ENCODE peak calls at places on chromosomes 7 and 10, in ten cellular contexts. Y is AML-193; E is uterus; Z is adrenal gland; V is HuH-7; C is putamen; B is stimulated activated naive B cell treated with anti-CD40 and anti-IgM and Interleukin-4, amounts not matched to agents 10 μg/mL and 1 μg/mL and 100 μg/mL, for 72 hours; D is CD4-positive, alpha-beta T cell; M is left cardiac atrium; U is GM19239. F is an unnamed sample.

GRCh38 chr10:16183989-16184643 is 252.7 kb upstream of the PTER start:
- DNase-seq in Y (no peak), E (no peak), Z (no peak), V (no peak), C (no peak), B (no peak), D (no peak), M (no peak), U (no peak), F (no peak)

GRCh38 chr7:2631924-2632716 is at the start of gene TTYH3:
- DNase-seq in Y (no peak), E (peak), Z (peak), V (peak), C (no peak), B (no peak), D (no peak), M (no peak), U (peak), F (no peak)

GRCh38 chr10:36489928-36490279 is 635.5 kb upstream of the ANKRD30A start:
- DNase-seq in Y (no peak), E (no peak), Z (no peak), V (no peak), C (no peak), B (no peak), D (no peak), M (no peak), U (no peak), F (no peak)

GRCh38 chr7:1725199-1725701 is 55.2 kb downstream of the ELFN1 start:
- DNase-seq in Y (no peak), E (no peak), Z (no peak), V (no peak), C (no peak), B (no peak), D (no peak), M (peak), U (no peak), F (no peak)

GRCh38 chr7:150340024-150340749 is 1.2 kb downstream of the RARRES2 start:
- DNase-seq in Y (no peak), E (peak), Z (peak), V (no peak), C (no peak), B (no peak), D (no peak), M (peak), U (no peak), F (peak)

GRCh38 chr7:2116086-2116810 is 116.5 kb downstream of the MAD1L1 start:
- DNase-seq in Y (no peak), E (no peak), Z (no peak), V (no peak), C (no peak), B (no peak), D (no peak), M (peak), U (no peak), F (peak)

GRCh38 chr7:46454796-46455195 is 533.7 kb upstream of the IGFBP3 start:
- DNase-seq in Y (no peak), E (no peak), Z (no peak), V (no peak), C (no peak), B (no peak), D (no peak), M (no peak), U (no peak), F (no peak)

GRCh38 chr7:14800664-14801063 is 101.9 kb downstream of the DGKB start:
- DNase-seq in Y (no peak), E (no peak), Z (no peak), V (no peak), C (no peak), B (no peak), D (no peak), M (no peak), U (no peak), F (no peak)

GRCh38 chr10:110774069-110775021 is 97.4 kb upstream of the PDCD4 start:
- DNase-seq in Y (no peak), E (no peak), Z (no peak), V (peak), C (no peak), B (peak), D (no peak), M (no peak), U (peak), F (peak)

GRCh38 chr10:75035975-75036708 is 75.3 kb upstream of the SAMD8 start:
- DNase-seq in Y (no peak), E (no peak), Z (no peak), V (no peak), C (no peak), B (peak), D (no peak), M (no peak), U (no peak), F (no peak)

GRCh38 chr7:152574892-152575511 is 100.9 kb downstream of the XRCC2 start:
- DNase-seq in Y (no peak), E (peak), Z (no peak), V (no peak), C (no peak), B (peak), D (no peak), M (no peak), U (no peak), F (no peak)